ENCODE peak calls at places on chromosomes 6 and 20, in five cellular contexts. R, C, M, U and P are unnamed samples.

GRCh38 chr6:142542704-142543233 is 241.0 kb downstream of the ADGRG6 start:
- DNase-seq in R (no peak), C (no peak), M (no peak), U (no peak), P (no peak)

GRCh38 chr20:22904411-22904810 is 130.7 kb upstream of the SSTR4 start:
- DNase-seq in R (no peak), C (no peak), M (no peak), U (no peak), P (no peak)

GRCh38 chr6:76682842-76683241 is 610.4 kb upstream of the IMPG1 start:
- DNase-seq in R (no peak), C (no peak), M (no peak), U (no peak), P (peak; percentile 4)

GRCh38 chr6:55776131-55776530 is 99.3 kb downstream of the BMP5 start:
- DNase-seq in R (no peak), C (no peak), M (no peak), U (no peak), P (no peak)

GRCh38 chr6:138403801-138404665 is at the start of gene HEBP2:
- DNase-seq in R (peak; percentile 88), C (peak; percentile 98), M (peak; percentile 89), U (peak; percentile 74), P (peak; percentile 93)

GRCh38 chr20:36478137-36478905 is 63.0 kb upstream of the MYL9 start:
- DNase-seq in R (no peak), C (no peak), M (no peak), U (no peak), P (no peak)

GRCh38 chr20:42961771-42962170 is 227.9 kb downstream of the PTPRT start:
- DNase-seq in R (no peak), C (no peak), M (no peak), U (no peak), P (no peak)

GRCh38 chr20:50605136-50605535 is 86.2 kb downstream of the RIPOR3 start:
- DNase-seq in R (no peak), C (no peak), M (no peak), U (no peak), P (no peak)

GRCh38 chr6:138978229-138978628 is 9.8 kb downstream of the REPS1 start:
- DNase-seq in R (no peak), C (no peak), M (no peak), U (no peak), P (no peak)

GRCh38 chr6:24868765-24869164 is 67.0 kb downstream of the RIPOR2 start:
- DNase-seq in R (no peak), C (no peak), M (no peak), U (no peak), P (no peak)

GRCh38 chr6:94254689-94255088 is 835.3 kb upstream of the EPHA7 start:
- DNase-seq in R (no peak), C (no peak), M (no peak), U (no peak), P (peak; percentile 6)

GRCh38 chr20:4101910-4102309 is 86.6 kb upstream of the RNF24 start:
- DNase-seq in R (no peak), C (no peak), M (no peak), U (no peak), P (peak; percentile 35)

GRCh38 chr6:164129218-164129617 is 714.7 kb downstream of the QKI start:
- DNase-seq in R (no peak), C (no peak), M (no peak), U (no peak), P (no peak)

GRCh38 chr20:2840967-2841531 is 504 bp downstream of the VPS16 start:
- DNase-seq in R (no peak), C (peak; percentile 61), M (peak; percentile 83), U (peak; percentile 60), P (no peak)

GRCh38 chr6:33073431-33073871 is at the start of gene HLA-DPA1:
- DNase-seq in R (peak; percentile 54), C (peak; percentile 48), M (no peak), U (no peak), P (no peak)

GRCh38 chr20:38315290-38315966 is 11.5 kb downstream of the BPI start:
- DNase-seq in R (no peak), C (no peak), M (no peak), U (no peak), P (peak; percentile 55)

GRCh38 chr6:88865275-88865674 is 98.1 kb downstream of the RNGTT start:
- DNase-seq in R (no peak), C (no peak), M (no peak), U (no peak), P (no peak)

GRCh38 chr6:85402071-85402470 is 47.8 kb upstream of the NT5E start:
- DNase-seq in R (no peak), C (no peak), M (no peak), U (no peak), P (no peak)

GRCh38 chr6:108655840-108656650 is 95.3 kb downstream of the FOXO3 start:
- DNase-seq in R (no peak), C (no peak), M (no peak), U (peak; percentile 6), P (no peak)

GRCh38 chr6:45724511-45724910 is 291.1 kb downstream of the CLIC5 start:
- DNase-seq in R (no peak), C (no peak), M (no peak), U (no peak), P (no peak)

GRCh38 chr6:26087284-26088115 is at the start of gene HFE:
- DNase-seq in R (peak; percentile 46), C (peak; percentile 47), M (no peak), U (no peak), P (no peak)

GRCh38 chr6:110532401-110532800 is 56.0 kb upstream of the SLC22A16 start:
- DNase-seq in R (no peak), C (no peak), M (no peak), U (no peak), P (no peak)